ENCODE peak calls at places on chromosomes 7 and 10, in four cellular contexts. O is neural progenitor cell; F is CD8-positive, alpha-beta T cell; A is HCT116. X is an unnamed sample.

GRCh38 chr7:86469680-86470295 is 173.9 kb upstream of the GRM3 start:
- DNase-seq in O (peak; percentile 93), A (peak; percentile 78), F (no peak), X (peak; percentile 91)

GRCh38 chr7:38463277-38464224 is 167.6 kb downstream of the AMPH start:
- DNase-seq in F (peak; percentile 71), A (no peak), O (no peak), X (no peak)

GRCh38 chr7:73963252-73963822 is 64.6 kb upstream of the ELN start:
- DNase-seq in A (no peak), O (no peak), F (no peak), X (no peak)

GRCh38 chr10:70956029-70956759 is 67.8 kb upstream of the PCBD1 start:
- DNase-seq in F (no peak), A (no peak), O (peak; percentile 24), X (no peak)

GRCh38 chr10:99234067-99234738 is 1.4 kb downstream of the HPSE2 start:
- DNase-seq in A (no peak), F (peak; percentile 9), O (peak; percentile 79), X (peak; percentile 61)

GRCh38 chr7:158283016-158283974 is 304.3 kb downstream of the PTPRN2 start:
- DNase-seq in A (no peak), F (no peak), O (no peak), X (no peak)

GRCh38 chr10:49592726-49593563 is 17.2 kb upstream of the SLC18A3 start:
- DNase-seq in O (peak; percentile 77), A (peak; percentile 42), F (peak; percentile 31), X (peak; percentile 58)

GRCh38 chr7:107396990-107397389 is 72.9 kb upstream of the GPR22 start:
- DNase-seq in F (no peak), O (no peak), A (no peak), X (no peak)

GRCh38 chr7:7505936-7506335 is 29.7 kb downstream of the COL28A1 start:
- DNase-seq in F (no peak), A (no peak), O (no peak), X (no peak)

GRCh38 chr7:1894906-1895663 is 225.0 kb downstream of the ELFN1 start:
- DNase-seq in O (no peak), F (no peak), A (no peak), X (no peak)

GRCh38 chr7:69389220-69389619 is 209.1 kb upstream of the AUTS2 start:
- DNase-seq in O (no peak), F (no peak), A (no peak), X (no peak)

GRCh38 chr10:94104316-94105060 is 110.8 kb downstream of the PLCE1 start:
- DNase-seq in F (no peak), O (no peak), A (no peak), X (no peak)

GRCh38 chr10:3008518-3009195 is 58.7 kb upstream of the PFKP start:
- DNase-seq in F (no peak), O (no peak), A (no peak), X (no peak)

GRCh38 chr7:141789917-141790316 is at the start of gene TAS2R5:
- DNase-seq in F (no peak), A (no peak), O (no peak), X (no peak)

GRCh38 chr7:64889686-64890162 is 13.3 kb upstream of the ZNF273 start:
- DNase-seq in O (no peak), F (no peak), A (no peak), X (no peak)
- H3K4me3 ChIP-seq in O (peak overlapping the region; percentile 33), F (peak overlapping the region; percentile 61), A (no peak overlapping the region), X (no peak overlapping the region)

GRCh38 chr7:82527831-82528230 is 84.3 kb upstream of the CACNA2D1 start:
- DNase-seq in F (no peak), A (no peak), O (no peak), X (no peak)
- H3K9me3 ChIP-seq in F (no peaks in the 10 kb centered on the region), A (no peaks in the 10 kb centered on the region), O (no peaks in the 10 kb centered on the region), X (no peaks in the 10 kb centered on the region)

GRCh38 chr7:54985405-54986360 is 33.1 kb upstream of the EGFR start:
- DNase-seq in A (peak; percentile 18), F (no peak), O (no peak), X (no peak)
- H3K4me3 ChIP-seq in A (no peak overlapping the region), F (no peak overlapping the region), O (no peak overlapping the region), X (no peak overlapping the region)

GRCh38 chr7:156107957-156108356 is 295.7 kb upstream of the SHH start:
- DNase-seq in A (no peak), F (no peak), O (no peak), X (no peak)
- H3K9me3 ChIP-seq in A (no peaks in the 10 kb centered on the region), F (no peaks in the 10 kb centered on the region), O (no peaks in the 10 kb centered on the region), X (no peaks in the 10 kb centered on the region)

GRCh38 chr10:17200885-17201164 is 647 bp downstream of the TRDMT1 start:
- DNase-seq in O (no peak), A (peak; percentile 23), F (peak; percentile 10), X (peak; percentile 61)

GRCh38 chr10:17201165-17202013 is at the start of gene TRDMT1:
- DNase-seq in O (peak; percentile 98), A (peak; percentile 69), F (peak; percentile 69), X (peak; percentile 81)

GRCh38 chr10:17200035-17200884 is 1.2 kb downstream of the TRDMT1 start:
- DNase-seq in F (no peak), A (no peak), O (no peak), X (peak; percentile 20)

GRCh38 chr10:17196573-17196972 is 4.9 kb downstream of the TRDMT1 start:
- DNase-seq in F (no peak), A (no peak), O (no peak), X (no peak)

DNA sequence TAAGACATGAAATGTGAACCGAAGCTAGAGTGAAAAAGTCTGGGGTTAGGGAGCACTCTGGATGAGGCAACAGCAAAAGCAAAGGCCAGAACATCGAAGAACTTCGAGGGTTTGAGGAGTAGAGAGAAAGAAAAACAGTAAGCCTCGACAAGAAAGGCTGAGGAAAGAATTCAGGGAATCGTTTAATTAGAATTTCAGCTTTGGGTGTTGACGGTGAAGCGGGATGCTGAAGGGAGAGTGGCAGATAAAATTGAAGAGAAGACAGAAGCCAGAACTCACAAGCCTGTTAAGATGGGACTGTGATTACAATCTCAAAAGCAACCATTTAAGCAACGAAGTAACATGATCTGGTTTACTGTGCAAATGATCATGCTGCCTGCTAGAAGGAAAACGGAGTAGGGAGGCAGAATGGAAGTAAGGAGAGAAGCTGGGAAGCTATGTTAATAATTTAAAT is 2.1 kb downstream of the TRDMT1 start:
- DNase-seq in A (no peak), F (no peak), O (peak; percentile 16), X (no peak)
- H3K4me3 ChIP-seq in A (no peak overlapping the region), F (no peak overlapping the region), O (peak overlapping the region; percentile 77), X (peak overlapping the region; percentile 94)

DNA sequence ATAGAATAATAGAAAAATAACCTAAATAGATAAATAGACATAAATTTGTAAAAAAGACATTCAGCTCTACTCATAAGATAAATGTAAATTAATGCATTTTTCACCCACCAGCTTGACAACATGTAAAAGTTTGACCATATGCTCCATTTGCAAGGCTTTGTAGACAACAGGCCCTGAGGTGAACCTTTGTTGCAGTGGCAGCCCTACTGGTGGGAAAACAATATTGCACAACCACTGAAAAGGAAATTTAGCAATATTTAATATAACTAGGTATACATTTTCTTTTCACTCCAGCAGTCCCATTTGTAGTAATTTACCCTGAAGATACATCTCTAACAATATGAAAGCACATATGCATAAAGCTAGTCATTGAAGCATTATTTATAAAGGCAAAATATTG is 39.0 kb upstream of the ADRA2A start:
- DNase-seq in O (no peak), A (no peak), F (no peak), X (peak; percentile 17)
- H3K9me3 ChIP-seq in O (peaks cover 19% of the 10 kb centered on the region), A (peaks cover 11% of the 10 kb centered on the region), F (peaks cover 4% of the 10 kb centered on the region), X (peaks cover 15% of the 10 kb centered on the region)

DNA sequence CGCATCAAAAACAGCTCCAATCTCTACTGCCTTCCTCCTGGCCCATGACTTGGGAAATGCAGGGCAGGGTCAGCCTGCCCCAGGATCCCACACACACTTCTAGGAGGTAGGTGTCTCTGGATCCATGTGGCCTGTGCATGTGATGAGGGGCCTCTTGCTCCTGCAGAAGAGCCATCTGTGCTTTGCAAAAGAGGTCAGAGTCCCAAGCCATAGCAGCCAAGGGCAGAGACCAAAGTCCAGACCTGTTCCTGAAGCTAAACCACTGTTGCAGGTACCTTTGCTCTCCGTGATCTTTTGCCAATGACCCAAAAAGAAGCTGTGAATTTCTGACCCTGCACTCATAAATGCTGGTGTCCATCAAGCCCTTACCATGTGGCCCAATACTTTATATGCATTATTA is 57.1 kb downstream of the KCNMA1 start:
- DNase-seq in A (no peak), F (no peak), O (no peak), X (no peak)
- H3K4me3 ChIP-seq in A (no peak overlapping the region), F (no peak overlapping the region), O (no peak overlapping the region), X (no peak overlapping the region)